ENCODE peak calls at places on chromosomes 3 and 15, in seven cellular contexts. V is activated CD8-positive, alpha-beta memory T cell treated with anti-CD3 and anti-CD28 coated beads, Interleukin-2, amount 50 U/mL, for 4 hours; L is SK-N-DZ; F is NCI-H446; T is T-helper 9 cell; U is substantia nigra; M is COR-L47. B is an unnamed sample.

GRCh38 chr3:51503007-51503406 is 3.2 kb upstream of the DCAF1 start:
- DNase-seq in V (no peak), L (no peak), F (no peak), T (no peak), U (no peak), M (no peak), B (no peak)

GRCh38 chr15:76501726-76502125 is 165.2 kb downstream of the ISL2 start:
- DNase-seq in V (no peak), L (no peak), F (no peak), T (no peak), U (no peak), M (no peak), B (no peak)

GRCh38 chr3:112568642-112569041 is 6.8 kb downstream of the SLC35A5 start:
- DNase-seq in V (no peak), L (no peak), F (no peak), T (no peak), U (no peak), M (no peak), B (no peak)

GRCh38 chr15:46848704-46849103 is 868.6 kb upstream of the SEMA6D start:
- DNase-seq in V (no peak), L (no peak), F (no peak), T (no peak), U (no peak), M (no peak), B (no peak)

GRCh38 chr15:76866716-76867321 is 38.3 kb downstream of the SCAPER start:
- DNase-seq in V (no peak), L (peak; percentile 17), F (peak; percentile 8), T (no peak), U (no peak), M (peak; percentile 3), B (no peak)

GRCh38 chr3:134205426-134205825 is 45.2 kb downstream of the RYK start:
- DNase-seq in V (no peak), L (no peak), F (peak; percentile 85), T (no peak), U (no peak), M (no peak), B (no peak)

GRCh38 chr3:23495507-23495906 is 292.4 kb downstream of the UBE2E2 start:
- DNase-seq in V (no peak), L (no peak), F (no peak), T (no peak), U (no peak), M (no peak), B (no peak)

GRCh38 chr3:177410734-177411133 is 213.5 kb upstream of the TBL1XR1 start:
- DNase-seq in V (no peak), L (no peak), F (peak; percentile 9), T (no peak), U (no peak), M (peak; percentile 96), B (no peak)

GRCh38 chr3:38549486-38549885 is 53.3 kb downstream of the EXOG start:
- DNase-seq in V (no peak), L (no peak), F (no peak), T (no peak), U (no peak), M (no peak), B (no peak)

GRCh38 chr3:127445581-127446368 is 144.8 kb downstream of the TPRA1 start:
- DNase-seq in V (no peak), L (no peak), F (no peak), T (no peak), U (no peak), M (no peak), B (no peak)

GRCh38 chr15:49060710-49061483 is 14.7 kb upstream of the SECISBP2L start:
- DNase-seq in V (no peak), L (no peak), F (no peak), T (no peak), U (no peak), M (no peak), B (no peak)

GRCh38 chr3:74000715-74001114 is 376.0 kb upstream of the PDZRN3 start:
- DNase-seq in V (no peak), L (no peak), F (peak; percentile 25), T (no peak), U (no peak), M (no peak), B (no peak)

GRCh38 chr15:57873564-57874209 is 167.2 kb downstream of the POLR2M start:
- DNase-seq in V (no peak), L (no peak), F (no peak), T (no peak), U (no peak), M (no peak), B (no peak)

GRCh38 chr3:25843332-25843731 is 53.4 kb downstream of the OXSM start:
- DNase-seq in V (no peak), L (peak; percentile 17), F (no peak), T (no peak), U (no peak), M (no peak), B (no peak)

GRCh38 chr15:41806291-41807181 is 21.4 kb upstream of the JMJD7 start:
- DNase-seq in V (no peak), L (no peak), F (no peak), T (no peak), U (no peak), M (peak; percentile 20), B (no peak)